ENCODE peak calls at places on chromosomes 2 and 18, in four cellular contexts. One of them, this sample, is unnamed.

GRCh38 chr2:231554748-231555545 is 24.7 kb upstream of the NMUR1 start:
- DNase-seq in fibroblast of mammary gland: peak
- DNase-seq in coronary artery: peak
- DNase-seq in spleen: peak
- DNase-seq in this sample: no peak

GRCh38 chr2:212227755-212228154 is 310.8 kb downstream of the ERBB4 start:
- DNase-seq in fibroblast of mammary gland: peak
- DNase-seq in coronary artery: no peak
- DNase-seq in spleen: no peak
- DNase-seq in this sample: peak

GRCh38 chr2:151886235-151886634 is 58.0 kb upstream of the ARL5A start:
- DNase-seq in fibroblast of mammary gland: peak
- DNase-seq in coronary artery: no peak
- DNase-seq in spleen: no peak
- DNase-seq in this sample: peak

GRCh38 chr2:180520816-180521595 is 459.4 kb upstream of the UBE2E3 start:
- DNase-seq in fibroblast of mammary gland: peak
- DNase-seq in coronary artery: no peak
- DNase-seq in spleen: no peak
- DNase-seq in this sample: peak

GRCh38 chr2:8761529-8762164 is 75.8 kb downstream of the KIDINS220 start:
- DNase-seq in fibroblast of mammary gland: peak
- DNase-seq in coronary artery: no peak
- DNase-seq in spleen: no peak
- DNase-seq in this sample: peak

GRCh38 chr18:33711514-33711913 is 133.5 kb downstream of the ASXL3 start:
- DNase-seq in fibroblast of mammary gland: no peak
- DNase-seq in coronary artery: no peak
- DNase-seq in spleen: no peak
- DNase-seq in this sample: no peak

GRCh38 chr2:75199428-75200011 is at the start of gene TACR1:
- DNase-seq in fibroblast of mammary gland: peak
- DNase-seq in coronary artery: no peak
- DNase-seq in spleen: peak
- DNase-seq in this sample: peak

GRCh38 chr2:64329848-64330247 is 124.1 kb upstream of the LGALSL start:
- DNase-seq in fibroblast of mammary gland: peak
- DNase-seq in coronary artery: no peak
- DNase-seq in spleen: no peak
- DNase-seq in this sample: no peak

GRCh38 chr2:54522624-54523281 is 66.6 kb downstream of the SPTBN1 start:
- DNase-seq in fibroblast of mammary gland: peak
- DNase-seq in coronary artery: no peak
- DNase-seq in spleen: peak
- DNase-seq in this sample: peak

GRCh38 chr18:61413388-61413787 is 80.2 kb downstream of the CDH20 start:
- DNase-seq in fibroblast of mammary gland: no peak
- DNase-seq in coronary artery: no peak
- DNase-seq in spleen: no peak
- DNase-seq in this sample: no peak

GRCh38 chr2:197285361-197285760 is 25.2 kb downstream of the ANKRD44 start:
- DNase-seq in fibroblast of mammary gland: no peak
- DNase-seq in coronary artery: no peak
- DNase-seq in spleen: no peak
- DNase-seq in this sample: no peak

GRCh38 chr2:7007846-7008741 is 90.9 kb downstream of the RNF144A start:
- DNase-seq in fibroblast of mammary gland: peak
- DNase-seq in coronary artery: peak
- DNase-seq in spleen: peak
- DNase-seq in this sample: peak

GRCh38 chr2:137800386-137800785 is 163.9 kb upstream of the HNMT start:
- DNase-seq in fibroblast of mammary gland: peak
- DNase-seq in coronary artery: no peak
- DNase-seq in spleen: no peak
- DNase-seq in this sample: no peak

GRCh38 chr18:48133675-48134251 is 203.3 kb upstream of the SMAD2 start:
- DNase-seq in fibroblast of mammary gland: no peak
- DNase-seq in coronary artery: no peak
- DNase-seq in spleen: peak
- DNase-seq in this sample: peak

GRCh38 chr2:200348897-200349563 is 42.5 kb downstream of the SPATS2L start:
- DNase-seq in fibroblast of mammary gland: no peak
- DNase-seq in coronary artery: no peak
- DNase-seq in spleen: no peak
- DNase-seq in this sample: no peak

GRCh38 chr18:48106498-48106897 is 176.0 kb upstream of the SMAD2 start:
- DNase-seq in fibroblast of mammary gland: no peak
- DNase-seq in coronary artery: no peak
- DNase-seq in spleen: no peak
- DNase-seq in this sample: no peak

GRCh38 chr2:239873656-239874635 is 151.2 kb downstream of the NDUFA10 start:
- DNase-seq in fibroblast of mammary gland: no peak
- DNase-seq in coronary artery: no peak
- DNase-seq in spleen: no peak
- DNase-seq in this sample: no peak

GRCh38 chr2:52976132-52976949 is 791.3 kb upstream of the CHAC2 start:
- DNase-seq in fibroblast of mammary gland: peak
- DNase-seq in coronary artery: no peak
- DNase-seq in spleen: no peak
- DNase-seq in this sample: peak
- TF ChIP-seq CTCF in fibroblast of mammary gland: peak
- TF ChIP-seq CTCF in coronary artery: no peak
- TF ChIP-seq CTCF in spleen: no peak
- TF ChIP-seq CTCF in this sample: peak

GRCh38 chr2:22692751-22693150 is 692.2 kb upstream of the KLHL29 start:
- DNase-seq in fibroblast of mammary gland: no peak
- DNase-seq in coronary artery: no peak
- DNase-seq in spleen: no peak
- DNase-seq in this sample: no peak

GRCh38 chr2:22694856-22695255 is 690.1 kb upstream of the KLHL29 start:
- DNase-seq in fibroblast of mammary gland: no peak
- DNase-seq in coronary artery: no peak
- DNase-seq in spleen: no peak
- DNase-seq in this sample: no peak

GRCh38 chr2:22697054-22697453 is 687.9 kb upstream of the KLHL29 start:
- DNase-seq in fibroblast of mammary gland: no peak
- DNase-seq in coronary artery: no peak
- DNase-seq in spleen: no peak
- DNase-seq in this sample: no peak

GRCh38 chr2:22694300-22694699 is 690.7 kb upstream of the KLHL29 start:
- DNase-seq in fibroblast of mammary gland: no peak
- DNase-seq in coronary artery: no peak
- DNase-seq in spleen: no peak
- DNase-seq in this sample: no peak

DNA sequence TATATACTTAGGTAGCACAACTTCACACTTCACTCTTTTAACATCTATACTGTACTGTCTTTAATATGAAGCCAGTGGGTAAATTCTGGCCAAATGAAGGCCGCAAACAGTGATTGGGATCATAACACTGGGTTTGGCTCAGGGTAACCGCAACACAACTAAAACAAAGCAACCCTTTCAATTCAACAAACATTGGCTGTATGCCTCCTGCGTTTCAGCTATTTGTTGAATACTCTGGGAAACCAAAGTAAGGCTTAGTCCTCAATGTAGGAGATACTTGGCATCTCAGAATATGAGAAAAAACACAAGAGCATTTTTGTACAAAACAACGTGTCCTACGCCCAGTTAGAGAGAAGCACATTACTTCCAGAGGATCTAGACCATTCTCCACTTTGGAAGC is 693.3 kb upstream of the KLHL29 start:
- DNase-seq in fibroblast of mammary gland: no peak
- DNase-seq in coronary artery: no peak
- DNase-seq in spleen: no peak
- DNase-seq in this sample: no peak
- TF ChIP-seq CTCF in fibroblast of mammary gland: no peak
- TF ChIP-seq CTCF in coronary artery: no peak
- TF ChIP-seq CTCF in spleen: no peak
- TF ChIP-seq CTCF in this sample: no peak

GRCh38 chr2:11117776-11118175 is 37.5 kb upstream of the SLC66A3 start:
- DNase-seq in fibroblast of mammary gland: no peak
- DNase-seq in coronary artery: no peak
- DNase-seq in spleen: peak
- DNase-seq in this sample: no peak

GRCh38 chr2:11112870-11113428 is 42.3 kb upstream of the SLC66A3 start:
- DNase-seq in fibroblast of mammary gland: no peak
- DNase-seq in coronary artery: no peak
- DNase-seq in spleen: no peak
- DNase-seq in this sample: no peak

GRCh38 chr2:11109002-11109401 is 46.3 kb upstream of the SLC66A3 start:
- DNase-seq in fibroblast of mammary gland: no peak
- DNase-seq in coronary artery: no peak
- DNase-seq in spleen: no peak
- DNase-seq in this sample: no peak

DNA sequence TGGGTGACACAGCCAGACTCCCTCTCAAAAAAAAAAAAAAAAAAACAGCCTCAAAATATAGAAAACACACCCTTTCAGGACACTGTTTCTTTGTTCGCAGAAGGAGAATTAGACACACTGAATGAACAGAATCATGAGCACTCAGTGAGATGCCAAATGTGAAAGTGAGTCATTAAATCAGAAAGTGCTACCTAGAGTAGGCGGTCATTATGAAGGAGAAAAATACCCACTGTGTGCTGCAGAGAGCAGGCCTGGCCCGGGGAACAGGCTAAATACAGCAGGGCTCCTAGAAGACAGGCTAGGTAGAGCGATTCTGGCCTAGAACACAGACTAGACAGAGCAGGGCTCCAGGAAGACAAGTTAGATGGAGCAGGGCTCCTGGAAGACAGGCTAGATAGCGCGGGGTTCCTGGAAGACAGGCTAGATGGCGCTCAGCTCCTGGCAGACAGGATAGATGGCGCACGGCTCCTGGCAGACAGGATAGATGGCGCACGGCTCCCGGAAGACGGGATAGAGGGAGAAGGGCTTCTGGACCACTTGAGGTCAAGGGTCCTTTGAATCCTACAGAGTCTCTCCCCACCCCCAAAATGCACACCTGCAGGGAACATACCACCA is 43.3 kb upstream of the SLC66A3 start:
- DNase-seq in fibroblast of mammary gland: no peak
- DNase-seq in coronary artery: no peak
- DNase-seq in spleen: no peak
- DNase-seq in this sample: no peak
- TF ChIP-seq CTCF in fibroblast of mammary gland: no peak
- TF ChIP-seq CTCF in coronary artery: no peak
- TF ChIP-seq CTCF in spleen: no peak
- TF ChIP-seq CTCF in this sample: no peak

GRCh38 chr2:229712125-229712524 is 2.2 kb downstream of the DNER start:
- DNase-seq in fibroblast of mammary gland: peak
- DNase-seq in coronary artery: no peak
- DNase-seq in spleen: no peak
- DNase-seq in this sample: peak
- TF ChIP-seq CTCF in fibroblast of mammary gland: peak
- TF ChIP-seq CTCF in coronary artery: no peak
- TF ChIP-seq CTCF in spleen: no peak
- TF ChIP-seq CTCF in this sample: no peak

DNA sequence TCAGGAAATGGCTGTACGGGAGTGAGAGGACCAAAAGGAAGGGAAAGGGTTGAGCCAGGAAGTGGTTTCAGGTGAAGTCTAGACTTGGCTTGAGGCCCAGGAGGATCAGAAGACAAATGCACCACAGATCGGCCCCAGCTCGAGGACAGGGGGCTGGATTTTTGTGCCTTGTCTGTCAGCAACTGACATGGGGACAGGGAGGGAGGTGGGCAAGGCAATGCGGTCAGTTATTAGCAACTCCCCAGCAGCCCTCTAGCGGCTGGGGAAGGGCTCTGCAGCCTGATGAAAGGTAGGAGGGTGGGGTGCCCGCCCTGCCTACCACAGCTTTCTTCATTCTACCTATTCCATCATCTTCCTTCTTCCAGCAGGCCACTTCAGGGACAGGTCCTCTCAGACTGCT is 50.0 kb downstream of the CPO start:
- DNase-seq in fibroblast of mammary gland: peak
- DNase-seq in coronary artery: no peak
- DNase-seq in spleen: peak
- DNase-seq in this sample: peak
- TF ChIP-seq CTCF in fibroblast of mammary gland: peak
- TF ChIP-seq CTCF in coronary artery: peak
- TF ChIP-seq CTCF in spleen: peak
- TF ChIP-seq CTCF in this sample: peak

GRCh38 chr18:9404565-9405060 is 70.0 kb downstream of the TWSG1 start:
- DNase-seq in fibroblast of mammary gland: no peak
- DNase-seq in coronary artery: no peak
- DNase-seq in spleen: peak
- DNase-seq in this sample: no peak

GRCh38 chr18:9405130-9405529 is 70.2 kb upstream of the RALBP1 start:
- DNase-seq in fibroblast of mammary gland: no peak
- DNase-seq in coronary artery: no peak
- DNase-seq in spleen: no peak
- DNase-seq in this sample: no peak

GRCh38 chr18:9401166-9401565 is 66.6 kb downstream of the TWSG1 start:
- DNase-seq in fibroblast of mammary gland: no peak
- DNase-seq in coronary artery: no peak
- DNase-seq in spleen: no peak
- DNase-seq in this sample: no peak

GRCh38 chr18:9405977-9406376 is 69.3 kb upstream of the RALBP1 start:
- DNase-seq in fibroblast of mammary gland: no peak
- DNase-seq in coronary artery: no peak
- DNase-seq in spleen: no peak
- DNase-seq in this sample: no peak

GRCh38 chr18:9403795-9404564 is 69.4 kb downstream of the TWSG1 start:
- DNase-seq in fibroblast of mammary gland: peak
- DNase-seq in coronary artery: no peak
- DNase-seq in spleen: no peak
- DNase-seq in this sample: no peak
- TF ChIP-seq CTCF in fibroblast of mammary gland: no peak
- TF ChIP-seq CTCF in coronary artery: no peak
- TF ChIP-seq CTCF in spleen: no peak
- TF ChIP-seq CTCF in this sample: no peak

DNA sequence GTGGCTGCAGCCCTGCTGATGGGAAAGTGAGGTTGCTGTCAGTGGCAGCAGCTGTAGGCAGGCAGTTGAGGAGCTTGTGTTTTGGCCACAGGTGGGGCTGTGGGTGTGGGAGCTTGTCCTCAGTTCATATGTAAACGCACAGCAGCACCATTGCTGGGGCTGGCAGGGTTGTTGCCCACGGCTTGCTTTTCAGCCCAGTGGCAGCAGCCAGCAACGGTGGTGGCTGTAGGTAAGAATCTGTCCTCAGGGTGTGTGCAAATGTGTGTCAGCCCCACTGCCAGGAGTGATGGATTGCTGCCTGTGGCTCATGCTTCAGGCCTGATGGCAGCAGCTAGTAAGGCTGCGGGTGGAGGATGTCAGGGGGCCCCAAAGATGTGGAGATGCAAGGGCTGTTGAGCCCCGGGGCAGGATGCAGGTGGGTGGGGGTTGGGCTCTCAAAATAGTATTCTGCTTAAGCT is 141.3 kb upstream of the THUMPD2 start:
- DNase-seq in fibroblast of mammary gland: no peak
- DNase-seq in coronary artery: no peak
- DNase-seq in spleen: peak
- DNase-seq in this sample: no peak
- TF ChIP-seq CTCF in fibroblast of mammary gland: no peak
- TF ChIP-seq CTCF in coronary artery: no peak
- TF ChIP-seq CTCF in spleen: no peak
- TF ChIP-seq CTCF in this sample: no peak